ENCODE peak calls at places on chromosomes 12 and 14, in ten cellular contexts. X is GM12865, P is endothelial cell, Y is Peyer's patch, U is foreskin fibroblast, A is natural killer cell, Q is HFFc6, S is ovary, O is HL-60, K is left ventricle myocardium inferior. E is an unnamed sample.

GRCh38 chr12:64190140-64190539 is 32.0 kb downstream of the KICS2 start:
- DNase-seq in P (no peak), O (no peak), X (no peak), S (no peak), U (no peak), Q (no peak), K (no peak), A (no peak), Y (no peak), E (no peak)

GRCh38 chr12:108289342-108290131 is 49.6 kb downstream of the CMKLR1 start:
- DNase-seq in S (no peak), O (no peak), Q (no peak), U (no peak), X (no peak), Y (no peak), P (no peak), A (no peak), K (peak), E (no peak)

GRCh38 chr12:65637774-65638173 is 186.5 kb upstream of the HMGA2 start:
- DNase-seq in U (peak), Y (no peak), K (no peak), O (no peak), S (no peak), A (no peak), P (no peak), Q (peak), X (no peak), E (no peak)

GRCh38 chr14:53613404-53614253 is 343.0 kb downstream of the BMP4 start:
- DNase-seq in A (no peak), S (no peak), O (no peak), X (peak), U (peak), Q (no peak), Y (peak), P (no peak), K (no peak), E (no peak)

GRCh38 chr12:109557200-109557599 is 16.1 kb downstream of the MMAB start:
- DNase-seq in U (no peak), Q (no peak), X (no peak), K (no peak), A (no peak), O (no peak), S (no peak), P (no peak), Y (no peak), E (no peak)

GRCh38 chr12:11513288-11513687 is 117.9 kb upstream of the PRB2 start:
- DNase-seq in O (no peak), Q (no peak), X (no peak), A (no peak), S (no peak), K (no peak), U (peak), Y (no peak), P (peak), E (no peak)

GRCh38 chr12:11688831-11689230 is 39.4 kb downstream of the ETV6 start:
- DNase-seq in Y (no peak), O (no peak), K (no peak), Q (no peak), A (no peak), U (peak), S (no peak), X (no peak), P (no peak), E (peak)

GRCh38 chr14:72738181-72738611 is 155.7 kb downstream of the DPF3 start:
- DNase-seq in U (no peak), O (no peak), S (no peak), X (no peak), A (no peak), Q (peak), P (no peak), Y (no peak), K (no peak), E (no peak)

GRCh38 chr12:45427042-45427441 is 211.1 kb downstream of the ANO6 start:
- DNase-seq in O (no peak), X (no peak), U (no peak), A (no peak), S (no peak), P (no peak), Q (no peak), Y (no peak), K (peak), E (no peak)

GRCh38 chr12:98544741-98545140 is 29.4 kb downstream of the TMPO start:
- DNase-seq in P (no peak), Q (no peak), K (no peak), A (no peak), U (peak), X (no peak), Y (no peak), S (no peak), O (no peak), E (no peak)

GRCh38 chr12:80156306-80156705 is 57.0 kb downstream of the OTOGL start:
- DNase-seq in A (no peak), Y (no peak), P (no peak), U (no peak), X (no peak), Q (no peak), K (no peak), S (no peak), O (no peak), E (no peak)

GRCh38 chr12:69894800-69895199 is 69.8 kb downstream of the MYRFL start:
- DNase-seq in P (no peak), S (no peak), U (no peak), K (no peak), Q (no peak), A (no peak), X (no peak), Y (no peak), O (no peak), E (no peak)

DNA sequence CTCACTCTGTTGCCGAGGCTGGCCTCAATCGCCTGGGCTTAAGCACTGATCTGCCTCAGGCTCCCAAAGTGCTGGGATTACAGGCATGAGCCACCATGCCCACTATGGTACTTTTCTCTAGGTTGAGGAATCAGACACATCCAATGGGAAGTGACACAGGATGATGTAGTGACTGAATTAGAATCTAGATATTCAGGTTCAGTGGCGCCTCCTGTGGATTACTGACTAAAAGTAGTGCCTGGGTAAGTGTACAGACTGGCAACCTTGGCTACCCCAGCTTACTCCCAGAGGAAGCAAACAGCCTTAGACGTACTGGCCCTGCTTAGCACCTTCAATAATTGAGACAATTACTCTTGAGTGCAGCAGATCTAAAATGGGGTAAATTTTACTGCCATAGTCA is 22.8 kb downstream of the GALNT8 start:
- DNase-seq in Q (no peak), K (no peak), P (no peak), X (no peak), Y (no peak), S (no peak), A (no peak), O (no peak), U (no peak), E (no peak)
- TF ChIP-seq CTCF in Q (no peak), K (no peak), P (no peak), X (no peak), Y (no peak), S (no peak), A (no peak), O (no peak), U (no peak), E (no peak)

DNA sequence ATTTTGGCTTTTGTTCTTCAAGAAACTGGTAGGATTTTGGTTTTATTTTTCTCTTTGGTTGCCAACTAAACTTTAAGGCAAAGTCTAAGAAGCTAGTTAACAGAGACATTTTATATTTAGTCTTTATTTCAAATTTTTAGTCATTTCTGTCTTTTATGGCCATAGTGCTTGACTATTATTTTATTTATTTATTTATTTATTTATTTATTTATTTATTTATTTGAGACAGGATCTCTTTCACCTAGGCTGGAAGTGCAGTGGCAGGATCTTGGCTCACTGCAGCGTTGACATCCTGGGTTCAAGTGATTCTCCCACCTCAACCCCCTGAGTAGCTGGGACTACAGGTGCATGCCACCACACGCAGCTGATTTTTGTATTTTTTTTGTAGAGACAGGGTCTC is 3.1 kb downstream of the MON2 start:
- DNase-seq in X (no peak), Y (no peak), A (no peak), P (no peak), S (no peak), Q (no peak), U (no peak), K (no peak), O (no peak), E (no peak)
- TF ChIP-seq CTCF in X (no peak), Y (no peak), A (no peak), P (no peak), S (no peak), Q (no peak), U (no peak), K (no peak), O (no peak), E (no peak)

GRCh38 chr12:96400631-96401060 is 407 bp upstream of the CDK17 start:
- DNase-seq in S (no peak), U (no peak), K (no peak), A (no peak), P (no peak), Y (no peak), Q (no peak), O (peak), X (no peak), E (no peak)
- TF ChIP-seq CTCF in S (no peak), U (no peak), K (no peak), A (no peak), P (no peak), Y (no peak), Q (no peak), O (no peak), X (no peak), E (no peak)

GRCh38 chr14:104967414-104968152 is 10.6 kb downstream of the AHNAK2 start:
- DNase-seq in S (peak), K (peak), X (no peak), P (peak), O (no peak), U (peak), Q (no peak), Y (no peak), A (no peak), E (no peak)
- TF ChIP-seq CTCF in S (no peak), K (no peak), X (no peak), P (no peak), O (no peak), U (no peak), Q (no peak), Y (no peak), A (no peak), E (no peak)

DNA sequence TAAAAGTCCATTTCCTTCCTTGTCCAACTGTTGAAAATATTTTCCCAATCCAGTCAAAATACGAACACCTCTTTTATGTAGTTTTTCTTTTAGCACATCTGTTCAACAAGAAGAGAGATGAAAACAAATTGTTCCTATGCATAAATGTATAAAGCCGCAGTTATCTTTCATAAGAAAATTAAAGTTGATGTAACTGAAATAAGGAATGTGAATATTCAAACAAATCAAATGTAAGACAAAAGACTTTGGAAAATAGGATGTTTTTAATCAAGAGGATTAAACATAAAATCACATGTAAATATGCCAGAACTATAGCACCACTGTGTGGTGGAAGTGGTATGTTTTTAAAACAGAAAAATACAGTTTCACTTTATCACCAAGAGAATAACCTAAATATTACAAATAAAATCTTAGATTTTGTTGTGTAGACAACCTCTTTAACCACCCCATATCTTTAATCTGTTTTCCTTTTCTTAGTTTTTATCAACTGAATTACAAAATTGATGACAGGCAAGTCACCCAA is 40.4 kb downstream of the CAPS2 start:
- DNase-seq in P (no peak), A (no peak), Q (peak), Y (no peak), O (no peak), U (peak), X (no peak), K (no peak), S (no peak), E (no peak)
- TF ChIP-seq CTCF in P (no peak), A (no peak), Q (peak), Y (no peak), O (no peak), U (peak), X (no peak), K (peak), S (no peak), E (peak)

DNA sequence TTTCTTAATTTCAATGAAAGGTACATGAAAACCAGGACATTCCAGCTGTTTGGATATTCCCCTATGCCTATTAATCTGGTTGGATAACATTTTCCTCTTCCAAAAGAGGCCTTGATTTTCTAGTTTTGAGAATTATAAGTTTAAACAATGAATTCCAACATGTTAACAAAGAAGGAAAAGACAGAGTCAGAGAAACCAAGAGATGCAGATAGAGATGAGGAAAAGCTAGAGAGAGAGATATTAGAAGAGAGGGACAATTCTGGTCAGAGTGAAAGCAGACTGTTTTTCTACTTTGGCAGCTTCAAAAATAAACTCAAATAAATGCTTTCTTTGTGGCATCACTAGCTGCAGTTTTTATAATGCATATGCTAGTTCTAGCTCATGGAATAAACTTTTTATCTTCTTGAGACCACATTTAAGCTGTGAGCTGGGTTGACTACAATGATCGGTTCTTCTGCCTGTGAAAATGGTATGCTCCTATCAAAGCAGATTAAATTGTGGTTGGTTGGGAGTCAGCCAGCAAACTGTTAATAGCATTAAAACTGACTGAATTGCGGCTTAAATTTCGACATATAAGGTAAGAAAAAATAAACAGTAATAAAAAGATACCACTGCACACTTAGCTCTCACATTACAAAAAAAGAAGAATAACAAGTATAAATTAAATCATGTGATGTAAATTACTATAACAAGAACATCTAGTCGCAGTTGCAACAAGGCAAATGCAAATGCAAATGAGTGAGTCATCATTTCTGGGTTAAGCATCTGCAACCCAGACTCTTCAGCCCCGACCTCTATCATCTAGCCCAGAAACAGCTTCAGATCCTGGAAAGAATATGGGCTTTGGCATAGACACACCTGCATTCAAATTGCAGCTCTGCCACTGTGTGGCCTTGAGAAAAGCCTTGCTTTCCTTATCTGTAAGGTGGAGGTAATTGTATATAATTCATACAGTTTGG is 19.7 kb upstream of the DHRS7 start:
- DNase-seq in K (no peak), Y (no peak), P (no peak), O (no peak), S (no peak), A (no peak), U (peak), Q (no peak), X (no peak), E (no peak)
- TF ChIP-seq CTCF in K (peak), Y (no peak), P (peak), O (no peak), S (no peak), A (peak), U (no peak), Q (peak), X (no peak), E (no peak)

E was measured in AG09309.